ENCODE peak calls at places on chromosomes 6 and 20, in seven cellular contexts. One of them, this sample, is unnamed.

GRCh38 chr6:169755162-169755561 is 3.7 kb downstream of the ERMARD start:
- DNase-seq in effector CD4-positive, alpha-beta T cell: no peak
- DNase-seq in upper lobe of right lung: no peak
- DNase-seq in activated T-cell treated with anti-CD3 and anti-CD28 coated beads, Interleukin-2, amount 50 U/mL, for 72 hours: no peak
- DNase-seq in heart right ventricle: no peak
- DNase-seq in hypothalamus: no peak
- DNase-seq in AG10803: no peak
- DNase-seq in this sample: no peak

GRCh38 chr6:154197176-154197850 is 158.3 kb downstream of the OPRM1 start:
- DNase-seq in effector CD4-positive, alpha-beta T cell: no peak
- DNase-seq in upper lobe of right lung: no peak
- DNase-seq in activated T-cell treated with anti-CD3 and anti-CD28 coated beads, Interleukin-2, amount 50 U/mL, for 72 hours: no peak
- DNase-seq in heart right ventricle: no peak
- DNase-seq in hypothalamus: no peak
- DNase-seq in AG10803: peak; percentile 27
- DNase-seq in this sample: no peak

GRCh38 chr6:143652840-143653239 is 24.9 kb upstream of the PHACTR2 start:
- DNase-seq in effector CD4-positive, alpha-beta T cell: no peak
- DNase-seq in upper lobe of right lung: no peak
- DNase-seq in activated T-cell treated with anti-CD3 and anti-CD28 coated beads, Interleukin-2, amount 50 U/mL, for 72 hours: no peak
- DNase-seq in heart right ventricle: no peak
- DNase-seq in hypothalamus: no peak
- DNase-seq in AG10803: no peak
- DNase-seq in this sample: no peak

GRCh38 chr6:37021356-37022129 is 16.1 kb downstream of the FGD2 start:
- DNase-seq in effector CD4-positive, alpha-beta T cell: peak; percentile 58
- DNase-seq in upper lobe of right lung: no peak
- DNase-seq in activated T-cell treated with anti-CD3 and anti-CD28 coated beads, Interleukin-2, amount 50 U/mL, for 72 hours: peak; percentile 73
- DNase-seq in heart right ventricle: no peak
- DNase-seq in hypothalamus: no peak
- DNase-seq in AG10803: peak; percentile 48
- DNase-seq in this sample: no peak

GRCh38 chr6:149985506-149985937 is 21.8 kb downstream of the ULBP1 start:
- DNase-seq in effector CD4-positive, alpha-beta T cell: no peak
- DNase-seq in upper lobe of right lung: no peak
- DNase-seq in activated T-cell treated with anti-CD3 and anti-CD28 coated beads, Interleukin-2, amount 50 U/mL, for 72 hours: no peak
- DNase-seq in heart right ventricle: no peak
- DNase-seq in hypothalamus: no peak
- DNase-seq in AG10803: no peak
- DNase-seq in this sample: no peak

GRCh38 chr20:32663704-32664351 is 9.9 kb downstream of the C20orf203 start:
- DNase-seq in effector CD4-positive, alpha-beta T cell: no peak
- DNase-seq in upper lobe of right lung: no peak
- DNase-seq in activated T-cell treated with anti-CD3 and anti-CD28 coated beads, Interleukin-2, amount 50 U/mL, for 72 hours: no peak
- DNase-seq in heart right ventricle: no peak
- DNase-seq in hypothalamus: no peak
- DNase-seq in AG10803: no peak
- DNase-seq in this sample: no peak

GRCh38 chr20:14434379-14435136 is 97.1 kb upstream of the FLRT3 start:
- DNase-seq in effector CD4-positive, alpha-beta T cell: no peak
- DNase-seq in upper lobe of right lung: no peak
- DNase-seq in activated T-cell treated with anti-CD3 and anti-CD28 coated beads, Interleukin-2, amount 50 U/mL, for 72 hours: no peak
- DNase-seq in heart right ventricle: no peak
- DNase-seq in hypothalamus: no peak
- DNase-seq in AG10803: no peak
- DNase-seq in this sample: no peak

GRCh38 chr20:50271674-50272412 is 81.2 kb downstream of the CEBPB start:
- DNase-seq in effector CD4-positive, alpha-beta T cell: no peak
- DNase-seq in upper lobe of right lung: peak; percentile 84
- DNase-seq in activated T-cell treated with anti-CD3 and anti-CD28 coated beads, Interleukin-2, amount 50 U/mL, for 72 hours: no peak
- DNase-seq in heart right ventricle: peak; percentile 60
- DNase-seq in hypothalamus: peak; percentile 15
- DNase-seq in AG10803: no peak
- DNase-seq in this sample: no peak

GRCh38 chr20:14773486-14773885 is 436.1 kb upstream of the FLRT3 start:
- DNase-seq in effector CD4-positive, alpha-beta T cell: no peak
- DNase-seq in upper lobe of right lung: no peak
- DNase-seq in activated T-cell treated with anti-CD3 and anti-CD28 coated beads, Interleukin-2, amount 50 U/mL, for 72 hours: no peak
- DNase-seq in heart right ventricle: no peak
- DNase-seq in hypothalamus: no peak
- DNase-seq in AG10803: no peak
- DNase-seq in this sample: no peak

GRCh38 chr6:11812951-11813350 is 34.3 kb upstream of the ADTRP start:
- DNase-seq in effector CD4-positive, alpha-beta T cell: no peak
- DNase-seq in upper lobe of right lung: no peak
- DNase-seq in activated T-cell treated with anti-CD3 and anti-CD28 coated beads, Interleukin-2, amount 50 U/mL, for 72 hours: no peak
- DNase-seq in heart right ventricle: no peak
- DNase-seq in hypothalamus: no peak
- DNase-seq in AG10803: no peak
- DNase-seq in this sample: no peak

GRCh38 chr6:161168281-161168891 is 105.5 kb downstream of the AGPAT4 start:
- DNase-seq in effector CD4-positive, alpha-beta T cell: no peak
- DNase-seq in upper lobe of right lung: no peak
- DNase-seq in activated T-cell treated with anti-CD3 and anti-CD28 coated beads, Interleukin-2, amount 50 U/mL, for 72 hours: no peak
- DNase-seq in heart right ventricle: no peak
- DNase-seq in hypothalamus: no peak
- DNase-seq in AG10803: peak; percentile 94
- DNase-seq in this sample: no peak

GRCh38 chr6:53306819-53307347 is 41.9 kb downstream of the ELOVL5 start:
- DNase-seq in effector CD4-positive, alpha-beta T cell: no peak
- DNase-seq in upper lobe of right lung: no peak
- DNase-seq in activated T-cell treated with anti-CD3 and anti-CD28 coated beads, Interleukin-2, amount 50 U/mL, for 72 hours: peak; percentile 74
- DNase-seq in heart right ventricle: no peak
- DNase-seq in hypothalamus: no peak
- DNase-seq in AG10803: no peak
- DNase-seq in this sample: peak; percentile 65

GRCh38 chr6:158459726-158460125 is 100.2 kb upstream of the TMEM181 start:
- DNase-seq in effector CD4-positive, alpha-beta T cell: no peak
- DNase-seq in upper lobe of right lung: no peak
- DNase-seq in activated T-cell treated with anti-CD3 and anti-CD28 coated beads, Interleukin-2, amount 50 U/mL, for 72 hours: no peak
- DNase-seq in heart right ventricle: no peak
- DNase-seq in hypothalamus: no peak
- DNase-seq in AG10803: no peak
- DNase-seq in this sample: no peak

GRCh38 chr20:17797163-17797562 is 97.4 kb downstream of the BANF2 start:
- DNase-seq in effector CD4-positive, alpha-beta T cell: no peak
- DNase-seq in upper lobe of right lung: no peak
- DNase-seq in activated T-cell treated with anti-CD3 and anti-CD28 coated beads, Interleukin-2, amount 50 U/mL, for 72 hours: no peak
- DNase-seq in heart right ventricle: no peak
- DNase-seq in hypothalamus: no peak
- DNase-seq in AG10803: no peak
- DNase-seq in this sample: no peak

GRCh38 chr20:62815066-62815991 is 1.5 kb upstream of the COL9A3 start:
- DNase-seq in effector CD4-positive, alpha-beta T cell: no peak
- DNase-seq in upper lobe of right lung: no peak
- DNase-seq in activated T-cell treated with anti-CD3 and anti-CD28 coated beads, Interleukin-2, amount 50 U/mL, for 72 hours: no peak
- DNase-seq in heart right ventricle: no peak
- DNase-seq in hypothalamus: no peak
- DNase-seq in AG10803: no peak
- DNase-seq in this sample: no peak

GRCh38 chr6:142735182-142735581 is 209.8 kb downstream of the HIVEP2 start:
- DNase-seq in effector CD4-positive, alpha-beta T cell: no peak
- DNase-seq in upper lobe of right lung: no peak
- DNase-seq in activated T-cell treated with anti-CD3 and anti-CD28 coated beads, Interleukin-2, amount 50 U/mL, for 72 hours: no peak
- DNase-seq in heart right ventricle: no peak
- DNase-seq in hypothalamus: no peak
- DNase-seq in AG10803: peak; percentile 62
- DNase-seq in this sample: no peak